ENCODE peak calls at places on chromosomes 5 and 9, in five cellular contexts. I, L, S, W and O are unnamed samples.

GRCh38 chr5:65478336-65478735 is 3.4 kb downstream of the ADAMTS6 start:
- DNase-seq in S (no peak), I (no peak), L (no peak), W (no peak), O (no peak)

GRCh38 chr5:52895070-52895469 is 94.1 kb upstream of the ITGA2 start:
- DNase-seq in W (no peak), L (no peak), S (no peak), I (peak; percentile 69), O (no peak)

GRCh38 chr9:2208465-2208864 is 193.3 kb downstream of the SMARCA2 start:
- DNase-seq in I (peak; percentile 48), S (no peak), L (no peak), W (no peak), O (no peak)

GRCh38 chr9:36749461-36749860 is 176.8 kb downstream of the MELK start:
- DNase-seq in S (no peak), I (no peak), L (no peak), W (no peak), O (no peak)

GRCh38 chr5:90882448-90882847 is 323.9 kb downstream of the ADGRV1 start:
- DNase-seq in L (no peak), W (no peak), I (no peak), S (no peak), O (no peak)

GRCh38 chr5:163089926-163090325 is 347.5 kb upstream of the CCNG1 start:
- DNase-seq in L (no peak), I (no peak), W (no peak), S (no peak), O (no peak)

GRCh38 chr5:31194458-31194808 is 947 bp downstream of the CDH6 start:
- DNase-seq in S (peak; percentile 47), L (no peak), W (peak; percentile 17), I (no peak), O (no peak)

GRCh38 chr9:36940881-36941280 is 93.2 kb downstream of the PAX5 start:
- DNase-seq in L (no peak), W (no peak), I (no peak), S (no peak), O (no peak)

GRCh38 chr5:139808481-139809330 is 13.1 kb downstream of the PSD2 start:
- DNase-seq in L (peak; percentile 67), I (no peak), W (peak; percentile 30), S (peak; percentile 58), O (peak; percentile 78)

GRCh38 chr9:82091610-82092009 is 103.0 kb downstream of the SPATA31D1 start:
- DNase-seq in L (no peak), S (no peak), W (peak; percentile 2), I (no peak), O (no peak)

GRCh38 chr5:33877483-33877882 is 14.3 kb downstream of the ADAMTS12 start:
- DNase-seq in L (no peak), W (no peak), S (peak; percentile 52), I (no peak), O (no peak)

GRCh38 chr5:138148811-138149210 is 9.6 kb upstream of the NME5 start:
- DNase-seq in S (peak; percentile 90), L (no peak), W (peak; percentile 73), I (no peak), O (no peak)

GRCh38 chr9:17065062-17065461 is 69.8 kb upstream of the CNTLN start:
- DNase-seq in I (peak; percentile 78), L (no peak), S (no peak), W (peak; percentile 71), O (no peak)

GRCh38 chr5:155275214-155275613 is 261.7 kb downstream of the KIF4B start:
- DNase-seq in S (no peak), W (no peak), L (no peak), I (no peak), O (no peak)

GRCh38 chr5:2685651-2686050 is 65.8 kb downstream of the IRX2 start:
- DNase-seq in W (peak; percentile 92), I (no peak), S (peak; percentile 50), L (no peak), O (no peak)

GRCh38 chr5:173243808-173244305 is 8.9 kb upstream of the NKX2-5 start:
- DNase-seq in W (no peak), S (no peak), L (no peak), I (no peak), O (peak; percentile 58)

GRCh38 chr5:39459091-39459490 is 34.3 kb upstream of the DAB2 start:
- DNase-seq in S (no peak), I (no peak), W (no peak), L (peak; percentile 13), O (no peak)

GRCh38 chr5:148374693-148375360 is 8.9 kb upstream of the FBXO38 start:
- DNase-seq in W (peak; percentile 85), L (peak; percentile 85), I (peak; percentile 31), S (peak; percentile 74), O (peak; percentile 88)

GRCh38 chr5:170132642-170133448 is 27.1 kb downstream of the FOXI1 start:
- DNase-seq in W (peak; percentile 49), L (no peak), I (peak; percentile 57), S (peak; percentile 83), O (no peak)

GRCh38 chr5:72353046-72353445 is 32.9 kb downstream of the PTCD2 start:
- DNase-seq in W (peak; percentile 30), I (no peak), S (peak; percentile 92), L (no peak), O (no peak)

GRCh38 chr5:33675958-33676464 is 215.8 kb downstream of the ADAMTS12 start:
- DNase-seq in L (no peak), S (no peak), W (no peak), I (no peak), O (no peak)

GRCh38 chr9:88947581-88948573 is 43.4 kb upstream of the S1PR3 start:
- DNase-seq in S (peak; percentile 58), I (no peak), W (no peak), L (no peak), O (no peak)
- TF ChIP-seq EZH2phosphoT487 in S (no peak), I (no peak), W (no peak), L (no peak), O (no peak)

DNA sequence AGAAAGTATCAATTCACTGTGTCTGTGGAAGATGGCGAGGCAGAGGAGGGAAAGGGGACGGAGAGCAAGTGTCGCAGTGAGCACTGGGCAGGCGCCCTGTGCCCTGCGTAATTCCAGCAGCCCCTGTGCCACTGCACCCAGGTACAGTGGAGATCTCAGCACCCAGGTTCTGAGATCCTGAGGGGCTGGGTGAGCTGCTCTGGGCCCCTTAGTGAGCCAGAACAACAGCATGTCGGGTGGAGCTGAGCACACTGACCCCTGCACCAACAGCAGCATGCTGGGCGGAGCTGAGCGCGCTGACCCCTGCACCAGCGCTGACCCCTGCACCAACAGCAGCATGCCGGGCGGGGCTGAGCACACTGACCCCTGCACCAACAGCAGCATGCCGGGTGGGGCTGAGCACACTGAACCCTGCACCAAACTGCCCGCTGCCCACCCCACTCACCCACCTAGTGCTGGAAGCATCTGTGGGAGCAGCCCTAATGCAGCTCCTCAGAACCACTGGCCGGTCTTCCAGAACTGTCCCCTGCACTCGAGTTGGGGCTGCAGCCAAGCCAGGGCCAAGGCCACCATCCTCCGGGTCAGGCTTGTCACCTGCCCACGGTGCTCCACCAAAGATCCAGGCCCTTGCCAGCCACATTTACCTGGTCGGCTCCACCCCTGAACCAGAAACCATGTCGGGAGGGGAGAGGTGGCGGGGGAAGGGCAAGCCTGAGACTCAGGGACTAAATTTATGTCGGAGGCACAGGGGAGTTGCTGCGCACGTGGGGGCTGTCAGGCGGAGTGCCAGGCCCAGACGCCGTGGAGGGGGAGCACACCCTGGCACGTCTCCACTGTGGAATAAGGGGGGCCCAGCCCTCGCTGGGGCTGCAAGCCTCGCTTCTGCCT is 80.4 kb downstream of the ADAMTS2 start:
- DNase-seq in L (no peak), W (no peak), S (no peak), I (peak; percentile 27), O (peak; percentile 22)
- H2AFZ ChIP-seq in L (no peak overlapping the region), W (no peak overlapping the region), S (no peak overlapping the region), I (no peak overlapping the region), O (no peak overlapping the region)

GRCh38 chr5:142235870-142236672 is 88.8 kb downstream of the SPRY4 start:
- DNase-seq in S (no peak), L (no peak), W (no peak), I (no peak), O (peak; percentile 53)

GRCh38 chr5:142237707-142238106 is 87.1 kb downstream of the SPRY4 start:
- DNase-seq in I (no peak), L (no peak), S (no peak), W (no peak), O (no peak)

GRCh38 chr5:142235050-142235797 is 89.6 kb downstream of the SPRY4 start:
- DNase-seq in S (peak; percentile 37), I (no peak), L (no peak), W (peak; percentile 12), O (peak; percentile 90)

GRCh38 chr5:142242272-142242671 is 82.5 kb downstream of the SPRY4 start:
- DNase-seq in I (no peak), L (no peak), S (no peak), W (no peak), O (no peak)

GRCh38 chr5:142239394-142240159 is 85.2 kb downstream of the SPRY4 start:
- DNase-seq in S (no peak), W (peak; percentile 73), I (no peak), L (no peak), O (no peak)
- TF ChIP-seq EZH2phosphoT487 in S (no peak), W (no peak), I (no peak), L (no peak), O (no peak)

DNA sequence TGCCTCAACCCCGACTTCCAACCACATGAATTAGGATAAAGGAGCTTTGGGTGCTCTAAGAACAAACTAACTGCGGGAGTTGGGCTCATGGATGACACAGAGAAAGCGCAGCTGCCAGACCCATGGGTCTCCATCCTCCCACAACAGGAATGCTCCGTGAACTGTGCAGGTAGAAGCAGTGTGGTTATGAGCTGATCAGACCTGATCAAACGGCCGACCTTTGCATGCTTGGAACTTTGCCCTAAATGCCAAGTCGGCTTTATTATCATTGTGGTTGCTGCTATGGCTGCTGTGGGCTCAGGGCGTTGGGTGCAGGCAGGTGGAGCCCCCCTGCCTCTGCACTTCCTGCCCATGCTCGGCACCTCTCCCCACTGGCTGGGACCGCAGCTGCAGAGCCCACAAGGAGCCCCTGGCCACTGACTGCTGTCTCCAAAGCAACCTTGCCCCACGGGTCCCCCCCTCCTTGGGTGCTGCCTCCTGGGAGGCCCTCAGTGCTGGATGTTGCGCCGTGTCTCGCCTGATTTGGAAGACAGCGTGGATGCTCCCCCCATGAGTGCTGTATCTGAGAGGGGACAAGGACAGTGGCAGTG is 2.6 kb upstream of the SLC6A3 start:
- DNase-seq in I (no peak), S (no peak), W (no peak), L (no peak), O (no peak)
- H2AFZ ChIP-seq in I (no peak overlapping the region), S (no peak overlapping the region), W (no peak overlapping the region), L (no peak overlapping the region), O (no peak overlapping the region)

DNA sequence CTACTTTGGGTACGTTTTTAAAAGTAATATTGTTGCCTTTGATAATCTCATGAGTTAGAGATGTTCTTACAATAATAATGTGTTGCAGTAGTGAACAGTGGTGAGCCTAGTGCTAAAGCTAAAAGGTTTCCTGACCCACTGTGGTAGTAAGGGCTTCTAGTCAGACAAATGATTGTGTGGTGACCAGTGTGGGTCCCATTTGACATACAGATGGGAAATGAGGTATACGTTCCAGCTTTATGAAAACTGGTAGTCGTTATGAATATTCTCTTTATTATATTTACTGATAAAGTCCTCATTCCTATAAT is 1.8 kb upstream of the RFX3 start:
- DNase-seq in I (no peak), S (no peak), L (no peak), W (no peak), O (no peak)
- TF ChIP-seq EZH2phosphoT487 in I (no peak), S (no peak), L (no peak), W (no peak), O (no peak)